ENCODE peak calls at places on chromosomes 11 and 22, in eight cellular contexts. W is Calu3, U is NCI-H526 treated with DMSO at 0.1 percent for 48 hours, X is AML-193, S is uterus, N is heart right ventricle, H is HS-27A, Z is mucosa of descending colon. J is an unnamed sample.
A peak's percentile ranks its signal among the peaks of the same experiment; 100 is the strongest.

GRCh38 chr11:68661014-68661413 is 23.3 kb upstream of the GAL start:
- DNase-seq in W (no peak), U (no peak), X (no peak), S (no peak), N (no peak), H (no peak), Z (no peak), J (no peak)

GRCh38 chr11:115939726-115940421 is 435.7 kb upstream of the CADM1 start:
- DNase-seq in W (no peak), U (no peak), X (no peak), S (no peak), N (no peak), H (no peak), Z (no peak), J (peak; percentile 21)

GRCh38 chr11:44018127-44018521 is 29.7 kb upstream of the ACCSL start:
- DNase-seq in W (no peak), U (no peak), X (no peak), S (peak; percentile 20), N (no peak), H (no peak), Z (no peak), J (no peak)

GRCh38 chr11:12207384-12208150 is 97.2 kb downstream of the MICAL2 start:
- DNase-seq in W (no peak), U (no peak), X (no peak), S (no peak), N (no peak), H (no peak), Z (no peak), J (peak; percentile 82)

GRCh38 chr22:46923394-46923793 is 160.9 kb downstream of the TBC1D22A start:
- DNase-seq in W (no peak), U (no peak), X (no peak), S (no peak), N (no peak), H (no peak), Z (no peak), J (no peak)

GRCh38 chr11:129277216-129277838 is 85.2 kb upstream of the ARHGAP32 start:
- DNase-seq in W (no peak), U (peak; percentile 88), X (peak; percentile 5), S (no peak), N (no peak), H (no peak), Z (no peak), J (peak; percentile 29)

GRCh38 chr22:38051261-38051660 is 5.9 kb upstream of the PICK1 start:
- DNase-seq in W (no peak), U (no peak), X (no peak), S (no peak), N (no peak), H (no peak), Z (no peak), J (no peak)

GRCh38 chr11:121237686-121238658 is 54.6 kb upstream of the SC5D start:
- DNase-seq in W (no peak), U (peak; percentile 85), X (no peak), S (peak; percentile 34), N (no peak), H (no peak), Z (no peak), J (no peak)

GRCh38 chr22:18032455-18033101 is 8.2 kb upstream of the MICAL3 start:
- DNase-seq in W (peak; percentile 50), U (no peak), X (no peak), S (peak; percentile 73), N (no peak), H (peak; percentile 91), Z (no peak), J (peak; percentile 68)

GRCh38 chr11:252666-253065 is 15.9 kb downstream of the PSMD13 start:
- DNase-seq in W (no peak), U (no peak), X (no peak), S (no peak), N (no peak), H (no peak), Z (no peak), J (no peak)

GRCh38 chr11:7905961-7906429 is 25.1 kb downstream of the OR10A6 start:
- DNase-seq in W (peak; percentile 54), U (no peak), X (no peak), S (no peak), N (no peak), H (no peak), Z (no peak), J (no peak)

GRCh38 chr11:67463680-67464410 is 5.2 kb downstream of the TMEM134 start:
- DNase-seq in W (peak; percentile 89), U (no peak), X (peak; percentile 63), S (peak; percentile 50), N (peak; percentile 51), H (no peak), Z (peak; percentile 86), J (peak; percentile 91)

GRCh38 chr11:100003985-100004384 is 683.1 kb upstream of the ARHGAP42 start:
- DNase-seq in W (no peak), U (no peak), X (no peak), S (no peak), N (no peak), H (no peak), Z (no peak), J (no peak)

GRCh38 chr22:32880906-32881596 is 79.5 kb downstream of the TIMP3 start:
- DNase-seq in W (peak; percentile 2), U (no peak), X (no peak), S (peak; percentile 91), N (peak; percentile 90), H (no peak), Z (peak; percentile 63), J (peak; percentile 6)

GRCh38 chr11:1241706-1242105 is 18.8 kb downstream of the MUC5B start:
- DNase-seq in W (no peak), U (no peak), X (no peak), S (no peak), N (no peak), H (no peak), Z (no peak), J (no peak)

J was measured in small intestine.